ENCODE peak calls at places on chromosomes 13 and 19, in nine cellular contexts. G, X, M, W, O, Q, U, B and R are unnamed samples.

GRCh38 chr13:36718146-36718545 is 44.3 kb downstream of the SERTM1 start:
- DNase-seq in W (peak), M (no peak), B (no peak), G (peak), U (no peak), X (no peak), Q (no peak), O (no peak), R (no peak)

GRCh38 chr13:99468971-99469545 is 32.2 kb upstream of the TM9SF2 start:
- DNase-seq in X (no peak), Q (no peak), G (no peak), M (no peak), B (no peak), W (no peak), U (no peak), O (no peak), R (no peak)

GRCh38 chr13:38542601-38543000 is 144.3 kb upstream of the FREM2 start:
- DNase-seq in O (no peak), B (no peak), U (no peak), Q (no peak), X (no peak), G (peak), M (no peak), W (peak), R (no peak)

GRCh38 chr19:33282036-33282686 is 20.2 kb downstream of the CEBPA start:
- DNase-seq in W (peak), X (no peak), B (peak), O (no peak), U (no peak), M (no peak), Q (no peak), G (no peak), R (no peak)

GRCh38 chr13:42836930-42837329 is 55.5 kb downstream of the FAM216B start:
- DNase-seq in Q (no peak), X (no peak), O (peak), U (peak), G (no peak), B (peak), W (peak), M (peak), R (no peak)

GRCh38 chr19:58352760-58353671 is at the start of gene A1BG:
- DNase-seq in G (no peak), W (no peak), O (no peak), U (no peak), Q (no peak), M (no peak), X (no peak), B (no peak), R (no peak)

GRCh38 chr19:42282036-42282762 is 13.1 kb downstream of the CIC start:
- DNase-seq in B (peak), M (no peak), W (no peak), Q (no peak), X (peak), O (no peak), U (no peak), G (no peak), R (no peak)

GRCh38 chr13:76641056-76641455 is 245.1 kb downstream of the KCTD12 start:
- DNase-seq in G (no peak), Q (no peak), O (no peak), X (no peak), W (no peak), U (no peak), B (no peak), M (no peak), R (no peak)

GRCh38 chr13:79659161-79659560 is 178.2 kb downstream of the NDFIP2 start:
- DNase-seq in U (no peak), B (no peak), G (peak), X (peak), Q (no peak), W (no peak), M (peak), O (no peak), R (no peak)

GRCh38 chr19:55273978-55274707 is 5.8 kb downstream of the HSPBP1 start:
- DNase-seq in X (no peak), O (no peak), Q (no peak), U (no peak), G (no peak), B (no peak), W (no peak), M (no peak), R (no peak)

GRCh38 chr19:35306473-35307246 is 14.7 kb downstream of the MAG start:
- DNase-seq in W (peak), O (no peak), M (no peak), X (no peak), B (no peak), G (no peak), U (no peak), Q (peak), R (no peak)

GRCh38 chr19:14545716-14546082 is 16.3 kb downstream of the TECR start:
- DNase-seq in X (no peak), O (no peak), B (no peak), G (no peak), M (no peak), U (no peak), Q (no peak), W (no peak), R (no peak)

GRCh38 chr19:15398501-15399233 is 19.1 kb upstream of the AKAP8 start:
- DNase-seq in O (no peak), B (no peak), X (peak), W (no peak), U (peak), Q (no peak), G (no peak), M (no peak), R (no peak)

GRCh38 chr13:23790591-23791170 is 98.5 kb downstream of the MIPEP start:
- DNase-seq in O (peak), W (no peak), M (no peak), Q (no peak), B (no peak), X (no peak), G (no peak), U (no peak), R (peak)

GRCh38 chr19:7908742-7909461 is 5.2 kb downstream of the MAP2K7 start:
- DNase-seq in O (no peak), B (no peak), G (no peak), W (no peak), Q (no peak), M (no peak), X (no peak), U (no peak), R (no peak)

GRCh38 chr13:85652536-85652935 is 146.7 kb downstream of the SLITRK6 start:
- DNase-seq in M (no peak), X (no peak), O (no peak), Q (no peak), G (no peak), U (no peak), B (no peak), W (no peak), R (no peak)

GRCh38 chr19:36719687-36720556 is 32.5 kb downstream of the ZNF567 start:
- DNase-seq in Q (peak), X (no peak), B (no peak), M (no peak), W (no peak), U (no peak), O (no peak), G (peak), R (no peak)

GRCh38 chr13:26465514-26465913 is 92.0 kb upstream of the WASF3 start:
- DNase-seq in B (no peak), U (no peak), X (peak), O (no peak), Q (no peak), W (no peak), G (no peak), M (no peak), R (no peak)

GRCh38 chr13:52809310-52809769 is 39.1 kb downstream of the PCDH8 start:
- DNase-seq in G (peak), W (peak), U (peak), B (peak), O (peak), X (no peak), M (peak), Q (peak), R (no peak)

GRCh38 chr13:72505376-72505775 is 222.1 kb downstream of the MZT1 start:
- DNase-seq in X (no peak), W (no peak), G (no peak), M (no peak), O (no peak), B (no peak), Q (no peak), U (no peak), R (no peak)

GRCh38 chr19:13018037-13018914 is 23.0 kb downstream of the NFIX start:
- DNase-seq in M (peak), W (peak), B (no peak), Q (no peak), O (no peak), U (no peak), G (peak), X (peak), R (no peak)
- H3K4me3 ChIP-seq in M (peak), W (peak), B (no peak), Q (no peak), O (peak), U (no peak), G (peak), X (peak), R (no peak)

DNA sequence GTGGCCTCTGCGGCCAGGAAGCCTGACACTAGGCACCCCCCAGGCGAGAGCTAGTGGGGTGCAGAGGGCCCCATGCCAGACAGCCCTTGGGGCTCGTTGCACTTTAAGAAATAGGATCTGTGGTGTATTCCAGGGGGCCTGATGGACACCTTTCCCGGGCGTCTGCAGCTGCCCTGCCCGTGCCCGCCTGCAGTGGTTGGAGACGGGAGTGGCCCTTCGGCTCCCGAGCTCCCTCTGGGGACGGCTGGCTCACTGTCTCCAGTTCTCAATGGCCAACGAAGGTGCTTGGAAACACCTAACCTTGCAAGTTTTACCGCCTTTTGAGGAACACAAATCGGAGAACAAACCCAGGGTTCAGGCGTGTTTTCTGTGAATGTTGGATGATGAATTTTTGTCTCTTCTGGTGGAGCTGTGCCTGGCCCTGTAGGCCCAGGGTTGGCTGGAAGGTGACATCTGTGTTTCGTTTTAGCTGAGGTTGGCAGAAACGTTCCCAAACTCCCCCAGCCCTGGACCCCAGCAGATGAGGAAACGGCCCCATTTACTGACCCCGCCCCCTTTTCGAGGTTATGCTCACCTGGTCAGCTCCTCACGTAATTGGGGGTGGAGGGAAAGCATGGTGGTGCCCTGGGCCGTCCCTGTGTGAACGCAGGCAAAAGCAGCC is 17.4 kb upstream of the NPAS1 start:
- DNase-seq in X (peak), M (no peak), Q (no peak), O (no peak), B (no peak), U (no peak), W (no peak), G (no peak), R (no peak)
- TF ChIP-seq CTCF in X (peak), M (no peak), Q (no peak), O (no peak), B (no peak), U (no peak), W (no peak), G (no peak), R (no peak)

GRCh38 chr13:106530907-106531520 is 4.4 kb downstream of the EFNB2 start:
- DNase-seq in W (peak), Q (no peak), O (no peak), U (no peak), B (no peak), X (no peak), M (no peak), G (no peak), R (no peak)
- H3K4me3 ChIP-seq in W (peak), Q (no peak), O (no peak), U (no peak), B (peak), X (peak), M (no peak), G (no peak), R (peak)

GRCh38 chr19:2478324-2478755 is 2.4 kb downstream of the GADD45B start:
- DNase-seq in U (peak), B (peak), Q (peak), M (peak), X (peak), O (no peak), G (peak), W (peak), R (no peak)
- TF ChIP-seq CTCF in U (no peak), B (peak), Q (peak), M (no peak), X (no peak), O (no peak), G (peak), W (no peak), R (peak)